ENCODE peak calls at places on chromosomes 3 and 15, in ten cellular contexts. One of them, this sample, is unnamed.

GRCh38 chr15:100889359-100890058 is 9.9 kb downstream of the ALDH1A3 start:
- DNase-seq in GM03348: peak; percentile 89
- DNase-seq in kidney tubule cell: peak; percentile 92
- DNase-seq in endodermal cell: peak; percentile 44
- DNase-seq in Daoy: peak; percentile 65
- DNase-seq in M059J: no peak
- DNase-seq in neural crest cell: no peak
- DNase-seq in GM12865: no peak
- DNase-seq in CD4-positive, alpha-beta memory T cell: no peak
- DNase-seq in heart left ventricle: no peak
- DNase-seq in this sample: no peak

GRCh38 chr3:181454451-181455027 is 257.2 kb upstream of the SOX2 start:
- DNase-seq in GM03348: no peak
- DNase-seq in kidney tubule cell: no peak
- DNase-seq in endodermal cell: no peak
- DNase-seq in Daoy: no peak
- DNase-seq in M059J: no peak
- DNase-seq in neural crest cell: peak; percentile 29
- DNase-seq in GM12865: no peak
- DNase-seq in CD4-positive, alpha-beta memory T cell: no peak
- DNase-seq in heart left ventricle: no peak
- DNase-seq in this sample: no peak

GRCh38 chr3:179227349-179227748 is 23.6 kb downstream of the KCNMB3 start:
- DNase-seq in GM03348: no peak
- DNase-seq in kidney tubule cell: peak; percentile 60
- DNase-seq in endodermal cell: no peak
- DNase-seq in Daoy: no peak
- DNase-seq in M059J: peak; percentile 51
- DNase-seq in neural crest cell: no peak
- DNase-seq in GM12865: no peak
- DNase-seq in CD4-positive, alpha-beta memory T cell: no peak
- DNase-seq in heart left ventricle: no peak
- DNase-seq in this sample: no peak

GRCh38 chr3:42780892-42781700 is 8.0 kb upstream of the CCDC13 start:
- DNase-seq in GM03348: peak; percentile 75
- DNase-seq in kidney tubule cell: peak; percentile 76
- DNase-seq in endodermal cell: no peak
- DNase-seq in Daoy: peak; percentile 41
- DNase-seq in M059J: peak; percentile 56
- DNase-seq in neural crest cell: peak; percentile 56
- DNase-seq in GM12865: peak; percentile 82
- DNase-seq in CD4-positive, alpha-beta memory T cell: peak; percentile 59
- DNase-seq in heart left ventricle: no peak
- DNase-seq in this sample: peak; percentile 56

GRCh38 chr3:126034481-126035361 is 49.2 kb downstream of the SLC41A3 start:
- DNase-seq in GM03348: no peak
- DNase-seq in kidney tubule cell: peak; percentile 15
- DNase-seq in endodermal cell: no peak
- DNase-seq in Daoy: no peak
- DNase-seq in M059J: peak; percentile 43
- DNase-seq in neural crest cell: no peak
- DNase-seq in GM12865: no peak
- DNase-seq in CD4-positive, alpha-beta memory T cell: no peak
- DNase-seq in heart left ventricle: no peak
- DNase-seq in this sample: no peak

GRCh38 chr3:8629151-8630021 is 15.2 kb downstream of the SSUH2 start:
- DNase-seq in GM03348: peak; percentile 95
- DNase-seq in kidney tubule cell: peak; percentile 89
- DNase-seq in endodermal cell: no peak
- DNase-seq in Daoy: peak; percentile 95
- DNase-seq in M059J: peak; percentile 93
- DNase-seq in neural crest cell: no peak
- DNase-seq in GM12865: peak; percentile 54
- DNase-seq in CD4-positive, alpha-beta memory T cell: no peak
- DNase-seq in heart left ventricle: no peak
- DNase-seq in this sample: peak; percentile 77

GRCh38 chr15:57320543-57321220 is 55.6 kb upstream of the CGNL1 start:
- DNase-seq in GM03348: peak; percentile 42
- DNase-seq in kidney tubule cell: peak; percentile 47
- DNase-seq in endodermal cell: no peak
- DNase-seq in Daoy: no peak
- DNase-seq in M059J: peak; percentile 71
- DNase-seq in neural crest cell: no peak
- DNase-seq in GM12865: no peak
- DNase-seq in CD4-positive, alpha-beta memory T cell: no peak
- DNase-seq in heart left ventricle: no peak
- DNase-seq in this sample: no peak

GRCh38 chr3:146899171-146899570 is 294.0 kb upstream of the PLSCR5 start:
- DNase-seq in GM03348: no peak
- DNase-seq in kidney tubule cell: no peak
- DNase-seq in endodermal cell: no peak
- DNase-seq in Daoy: no peak
- DNase-seq in M059J: no peak
- DNase-seq in neural crest cell: no peak
- DNase-seq in GM12865: no peak
- DNase-seq in CD4-positive, alpha-beta memory T cell: no peak
- DNase-seq in heart left ventricle: no peak
- DNase-seq in this sample: no peak

GRCh38 chr15:45167631-45168205 is 20.0 kb downstream of the SHF start:
- DNase-seq in GM03348: no peak
- DNase-seq in kidney tubule cell: no peak
- DNase-seq in endodermal cell: no peak
- DNase-seq in Daoy: no peak
- DNase-seq in M059J: no peak
- DNase-seq in neural crest cell: no peak
- DNase-seq in GM12865: no peak
- DNase-seq in CD4-positive, alpha-beta memory T cell: no peak
- DNase-seq in heart left ventricle: no peak
- DNase-seq in this sample: no peak

This sample was measured in GM20000.